ENCODE peak calls at places on chromosomes 13 and 19, in four cellular contexts. Q is IMR-90, G is K562, C is keratinocyte. H is an unnamed sample.

GRCh38 chr13:61276401-61276800 is 139.2 kb downstream of the PCDH20 start:
- DNase-seq in Q (no peak), C (no peak), G (no peak), H (no peak)

GRCh38 chr19:1045247-1045603 is 5.3 kb downstream of the ABCA7 start:
- DNase-seq in C (no peak), G (peak; percentile 94), Q (no peak), H (no peak)

GRCh38 chr19:1001538-1002166 is 1.4 kb downstream of the GRIN3B start:
- DNase-seq in G (peak; percentile 77), Q (no peak), C (no peak), H (peak; percentile 37)

GRCh38 chr13:41835871-41836270 is 125.0 kb downstream of the VWA8 start:
- DNase-seq in G (no peak), Q (peak; percentile 84), C (no peak), H (no peak)

GRCh38 chr13:33509642-33510229 is 224.2 kb upstream of the STARD13 start:
- DNase-seq in C (no peak), Q (no peak), G (no peak), H (peak; percentile 67)

GRCh38 chr19:56930647-56931592 is 90.4 kb upstream of the PEG3 start:
- DNase-seq in C (no peak), G (no peak), Q (no peak), H (no peak)

GRCh38 chr13:112740502-112741131 is 50.8 kb downstream of the ATP11A start:
- DNase-seq in C (no peak), Q (peak; percentile 95), G (peak; percentile 37), H (peak; percentile 32)

GRCh38 chr13:72820156-72820897 is 38.4 kb downstream of the PIBF1 start:
- DNase-seq in Q (peak; percentile 76), C (no peak), G (no peak), H (no peak)

GRCh38 chr13:79988573-79988972 is 352.4 kb downstream of the SPRY2 start:
- DNase-seq in Q (peak; percentile 83), G (no peak), C (no peak), H (no peak)

GRCh38 chr13:49649244-49649962 is 21.1 kb downstream of the ARL11 start:
- DNase-seq in C (peak; percentile 15), G (peak; percentile 28), Q (peak; percentile 68), H (peak; percentile 53)

GRCh38 chr13:49784886-49785570 is 7.5 kb downstream of the KPNA3 start:
- DNase-seq in C (no peak), Q (peak; percentile 26), G (no peak), H (no peak)

GRCh38 chr19:49442793-49443365 is 1.6 kb upstream of the SLC17A7 start:
- DNase-seq in C (peak; percentile 69), Q (peak; percentile 73), G (peak; percentile 85), H (peak; percentile 83)

GRCh38 chr13:102089177-102089576 is 312.7 kb downstream of the FGF14 start:
- DNase-seq in Q (no peak), G (no peak), C (no peak), H (no peak)

GRCh38 chr13:20136781-20137703 is 23.8 kb downstream of the GJA3 start:
- DNase-seq in G (no peak), Q (no peak), C (no peak), H (no peak)

GRCh38 chr19:22052644-22053013 is 345 bp downstream of the ZNF257 start:
- DNase-seq in Q (no peak), C (no peak), G (no peak), H (no peak)

GRCh38 chr13:113792821-113793717 is 34.0 kb downstream of the TMEM255B start:
- DNase-seq in G (no peak), Q (no peak), C (no peak), H (no peak)

GRCh38 chr19:11378319-11379189 is 4.1 kb downstream of the SWSAP1 start:
- DNase-seq in Q (peak; percentile 89), G (peak; percentile 43), C (no peak), H (peak; percentile 49)

GRCh38 chr13:89695343-89696257 is 1651.9 kb upstream of the MIR17HG start:
- DNase-seq in Q (peak; percentile 8), G (no peak), C (peak; percentile 13), H (peak; percentile 68)

GRCh38 chr19:47352095-47352494 is 3.0 kb downstream of the DHX34 start:
- DNase-seq in G (no peak), Q (no peak), C (no peak), H (no peak)

GRCh38 chr13:93625536-93625935 is 398.9 kb downstream of the GPC6 start:
- DNase-seq in Q (peak; percentile 10), G (no peak), C (no peak), H (no peak)

GRCh38 chr13:72368031-72368430 is 359.4 kb downstream of the MZT1 start:
- DNase-seq in C (no peak), Q (no peak), G (no peak), H (no peak)

GRCh38 chr13:50275392-50276063 is 260.3 kb downstream of the KCNRG start:
- DNase-seq in Q (no peak), C (no peak), G (no peak), H (no peak)

GRCh38 chr13:100273576-100273975 is 184.7 kb downstream of the PCCA start:
- DNase-seq in Q (no peak), C (no peak), G (no peak), H (no peak)

GRCh38 chr13:79870123-79870522 is 389.2 kb downstream of the NDFIP2 start:
- DNase-seq in Q (peak; percentile 28), C (no peak), G (no peak), H (peak; percentile 68)

GRCh38 chr19:31761281-31761913 is 412.2 kb upstream of the TSHZ3 start:
- DNase-seq in Q (no peak), G (no peak), C (no peak), H (no peak)

GRCh38 chr19:41795031-41795461 is 1.3 kb upstream of the CEACAM3 start:
- DNase-seq in Q (peak; percentile 16), G (peak; percentile 36), C (no peak), H (peak; percentile 36)

GRCh38 chr13:94335786-94336357 is 143.6 kb downstream of the DCT start:
- DNase-seq in C (no peak), Q (peak; percentile 28), G (no peak), H (peak; percentile 10)

GRCh38 chr19:54952591-54953344 is 5.4 kb upstream of the NLRP7 start:
- DNase-seq in C (no peak), Q (no peak), G (no peak), H (peak; percentile 6)

GRCh38 chr19:31541396-31541795 is 192.2 kb upstream of the TSHZ3 start:
- DNase-seq in C (no peak), Q (no peak), G (no peak), H (no peak)

GRCh38 chr13:66723606-66724005 is 506.5 kb downstream of the PCDH9 start:
- DNase-seq in G (no peak), C (no peak), Q (no peak), H (no peak)

GRCh38 chr13:90238433-90238832 is 1109.1 kb upstream of the MIR17HG start:
- DNase-seq in C (no peak), Q (no peak), G (no peak), H (no peak)

GRCh38 chr19:13102666-13103584 is at the start of gene LYL1:
- DNase-seq in G (peak; percentile 93), C (no peak), Q (no peak), H (peak; percentile 98)

GRCh38 chr19:54481326-54481930 is 8.3 kb upstream of the CDC42EP5 start:
- DNase-seq in Q (peak; percentile 33), G (peak; percentile 51), C (no peak), H (peak; percentile 62)

GRCh38 chr19:44857837-44858236 is 11.7 kb downstream of the NECTIN2 start:
- DNase-seq in G (no peak), C (no peak), Q (no peak), H (no peak)

GRCh38 chr19:2145831-2146241 is 5.5 kb downstream of the AP3D1 start:
- DNase-seq in C (no peak), G (no peak), Q (peak; percentile 21), H (no peak)
- H3K4me2 ChIP-seq in C (no peak overlapping the region), G (no peak overlapping the region), Q (no peak overlapping the region), H (no peak overlapping the region)

GRCh38 chr19:6743714-6744380 is 4.4 kb downstream of the TRIP10 start:
- DNase-seq in G (no peak), Q (peak; percentile 37), C (no peak), H (no peak)
- H3K9ac ChIP-seq in G (peak overlapping the region; percentile 75), Q (peak overlapping the region; percentile 52), C (no peak overlapping the region), H (no peak overlapping the region)

GRCh38 chr13:110352735-110353134 is 45.7 kb downstream of the COL4A2 start:
- DNase-seq in Q (no peak), C (no peak), G (peak; percentile 21), H (no peak)

GRCh38 chr13:110349239-110349638 is 42.2 kb downstream of the COL4A2 start:
- DNase-seq in G (no peak), C (no peak), Q (no peak), H (no peak)

GRCh38 chr13:110348751-110349150 is 41.7 kb downstream of the COL4A2 start:
- DNase-seq in G (no peak), Q (no peak), C (no peak), H (no peak)

GRCh38 chr13:110351636-110352420 is 44.7 kb downstream of the COL4A2 start:
- DNase-seq in Q (no peak), G (no peak), C (no peak), H (no peak)

DNA sequence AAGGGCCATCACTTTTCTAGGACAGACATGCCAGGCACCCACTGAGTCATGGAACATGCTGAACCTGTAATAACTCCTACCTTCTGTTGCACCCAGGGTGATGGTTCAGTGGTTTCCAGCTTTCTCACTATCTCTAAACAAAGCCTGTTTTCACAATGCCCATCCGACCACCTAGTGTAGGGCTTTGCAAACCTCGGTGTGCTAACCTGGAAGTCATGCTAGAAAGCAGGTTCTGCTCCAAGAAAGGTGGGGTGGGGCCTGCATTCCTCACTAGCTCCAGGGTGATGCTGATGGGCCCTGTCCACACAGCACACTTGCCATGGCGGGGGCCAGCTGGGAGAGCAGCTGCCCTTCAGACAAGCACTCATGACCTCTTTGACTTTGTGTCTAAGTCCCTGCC is 43.4 kb downstream of the COL4A2 start:
- DNase-seq in Q (no peak), G (no peak), C (no peak), H (no peak)
- H3K9me1 ChIP-seq in Q (peaks cover 54% of the 10 kb centered on the region), G (no peaks in the 10 kb centered on the region), C (peaks cover 3% of the 10 kb centered on the region), H (no peaks in the 10 kb centered on the region)

GRCh38 chr19:18225355-18225701 is 910 bp downstream of the PDE4C start:
- DNase-seq in G (no peak), C (no peak), Q (no peak), H (no peak)

GRCh38 chr19:18221815-18222725 is 4.2 kb downstream of the PDE4C start:
- DNase-seq in G (no peak), C (no peak), Q (no peak), H (no peak)

GRCh38 chr19:18224525-18225354 is 1.5 kb downstream of the PDE4C start:
- DNase-seq in G (peak; percentile 95), Q (peak; percentile 99), C (peak; percentile 97), H (peak; percentile 99)

GRCh38 chr19:18225702-18226468 is at the start of gene PDE4C:
- DNase-seq in G (no peak), Q (no peak), C (no peak), H (peak; percentile 24)

DNA sequence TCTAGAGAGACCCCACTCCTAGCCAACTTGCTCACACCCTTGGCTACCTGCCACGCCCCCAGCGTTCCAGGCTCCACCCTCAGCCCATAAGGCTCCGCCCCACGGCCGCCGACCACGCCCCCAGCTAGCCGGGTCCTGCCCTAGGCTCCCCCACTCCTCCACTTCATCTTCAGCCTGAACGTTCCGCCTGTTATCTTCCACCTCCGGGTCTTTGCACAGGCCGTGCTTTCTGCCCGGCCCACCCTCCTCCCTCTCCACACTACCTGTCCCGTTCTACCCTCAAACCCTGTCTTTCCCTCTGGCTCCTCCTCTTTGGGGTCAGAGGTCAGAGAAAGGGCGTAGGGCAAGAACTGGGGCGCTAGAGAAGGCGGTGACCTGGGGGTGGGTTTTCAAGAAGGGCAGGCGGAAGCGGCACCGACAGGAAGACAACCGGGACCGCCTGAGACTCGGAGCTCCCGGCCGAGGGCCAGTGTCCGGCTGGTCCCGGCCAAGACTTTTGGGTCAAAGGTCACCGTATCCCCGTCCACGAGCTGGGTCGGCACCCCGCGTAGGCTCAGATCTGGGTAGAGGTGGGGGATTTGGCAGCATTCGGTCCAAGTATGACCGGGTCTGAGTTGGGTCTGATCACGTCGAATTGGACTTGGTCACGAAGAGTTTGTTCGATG is 2.2 kb downstream of the PDE4C start:
- DNase-seq in C (no peak), G (peak; percentile 93), Q (no peak), H (peak; percentile 18)
- H3K4me2 ChIP-seq in C (peak overlapping the region; percentile 74), G (peak overlapping the region; percentile 87), Q (peak overlapping the region; percentile 93), H (peak overlapping the region; percentile 50)

H was measured in endothelial cell of umbilical vein.